ENCODE peak calls at places on chromosomes 2 and 18, in eight cellular contexts. P is iPS-NIHi11, R is neuronal stem cell, F is H54, L is H4, K is GF-D8, B is cardiac muscle cell, S is skeletal muscle cell. G is an unnamed sample.

GRCh38 chr2:25159947-25160346 is 8.4 kb downstream of the POMC start:
- DNase-seq in S (no peak), B (peak; percentile 42), L (no peak), P (peak; percentile 79), R (no peak), F (peak; percentile 34), K (no peak), G (no peak)

GRCh38 chr2:24105816-24106215 is 17.3 kb downstream of the PFN4 start:
- DNase-seq in L (no peak), P (no peak), S (no peak), R (no peak), F (no peak), K (no peak), B (peak; percentile 45), G (no peak)

GRCh38 chr2:218327451-218327850 is 29.2 kb upstream of the CATIP start:
- DNase-seq in F (no peak), L (no peak), K (peak; percentile 41), P (no peak), B (no peak), R (no peak), S (no peak), G (no peak)

GRCh38 chr2:175167076-175167791 is 769 bp downstream of the ATF2 start:
- DNase-seq in L (no peak), P (peak; percentile 47), R (no peak), K (no peak), F (no peak), B (peak; percentile 55), S (no peak), G (no peak)

GRCh38 chr18:43049021-43049420 is 66.5 kb downstream of the RIT2 start:
- DNase-seq in B (peak; percentile 92), F (no peak), L (peak; percentile 25), P (no peak), R (no peak), K (no peak), S (peak; percentile 89), G (no peak)

GRCh38 chr2:170196962-170197361 is 19.0 kb downstream of the MYO3B start:
- DNase-seq in S (no peak), P (no peak), L (no peak), B (no peak), F (no peak), R (no peak), K (no peak), G (no peak)

GRCh38 chr2:98348066-98348561 is 1.9 kb downstream of the CNGA3 start:
- DNase-seq in F (no peak), R (peak; percentile 30), K (no peak), S (no peak), L (no peak), B (no peak), P (peak; percentile 60), G (no peak)

GRCh38 chr2:50575232-50575631 is 456.7 kb downstream of the NRXN1 start:
- DNase-seq in F (no peak), S (no peak), L (no peak), P (peak; percentile 33), B (no peak), K (no peak), R (no peak), G (no peak)

GRCh38 chr2:33146112-33146511 is 199.4 kb downstream of the LTBP1 start:
- DNase-seq in S (no peak), B (peak; percentile 30), F (no peak), L (no peak), R (no peak), K (no peak), P (no peak), G (no peak)

GRCh38 chr2:29660216-29660615 is 261.2 kb downstream of the ALK start:
- DNase-seq in L (no peak), F (no peak), B (no peak), K (no peak), P (no peak), R (no peak), S (no peak), G (no peak)

GRCh38 chr18:37668971-37669747 is 103.6 kb upstream of the CELF4 start:
- DNase-seq in K (no peak), R (peak; percentile 43), S (no peak), F (no peak), B (peak; percentile 37), L (peak; percentile 23), P (peak; percentile 45), G (no peak)

GRCh38 chr2:85680707-85681353 is 12.8 kb upstream of the SFTPB start:
- DNase-seq in F (no peak), B (no peak), K (no peak), R (no peak), S (no peak), L (no peak), P (no peak), G (no peak)

GRCh38 chr2:216385478-216385877 is 13.2 kb upstream of the MARCHF4 start:
- DNase-seq in P (no peak), S (no peak), L (no peak), R (no peak), B (no peak), F (no peak), K (no peak), G (no peak)

GRCh38 chr2:105809723-105810122 is 65.0 kb downstream of the NCK2 start:
- DNase-seq in L (no peak), F (no peak), B (no peak), K (no peak), P (no peak), S (no peak), R (no peak), G (no peak)

GRCh38 chr2:45241061-45241561 is 231.9 kb upstream of the SIX2 start:
- DNase-seq in F (no peak), B (peak; percentile 52), R (no peak), S (peak; percentile 18), P (no peak), K (no peak), L (no peak), G (no peak)

GRCh38 chr2:148282201-148282600 is 261.3 kb downstream of the MBD5 start:
- DNase-seq in F (no peak), R (no peak), K (no peak), P (no peak), B (peak; percentile 33), S (no peak), L (no peak), G (no peak)

GRCh38 chr2:45696708-45697107 is 45.2 kb downstream of the PRKCE start:
- DNase-seq in S (no peak), B (no peak), R (no peak), L (no peak), K (no peak), P (no peak), F (no peak), G (no peak)

GRCh38 chr2:8541636-8542035 is 140.2 kb upstream of the ID2 start:
- DNase-seq in R (no peak), L (no peak), F (no peak), K (no peak), S (no peak), B (no peak), P (no peak), G (no peak)

GRCh38 chr2:92072461-92073035 is 2798.7 kb upstream of the TEKT4 start:
- DNase-seq in P (peak; percentile 0), F (no peak), R (no peak), K (no peak), S (no peak), B (no peak), L (no peak), G (no peak)

GRCh38 chr2:186561467-186562208 is 28.2 kb upstream of the ITGAV start:
- DNase-seq in B (peak; percentile 5), P (no peak), R (no peak), K (no peak), S (no peak), F (no peak), L (no peak), G (no peak)

GRCh38 chr2:238645095-238645494 is 202.8 kb upstream of the TWIST2 start:
- DNase-seq in K (no peak), L (no peak), F (no peak), P (no peak), B (no peak), S (no peak), R (no peak), G (no peak)

GRCh38 chr2:240425697-240426096 is 9.8 kb upstream of the GPC1 start:
- DNase-seq in L (no peak), P (no peak), S (no peak), R (no peak), K (no peak), F (no peak), B (no peak), G (no peak)

GRCh38 chr2:25400576-25401241 is 59.0 kb upstream of the DNMT3A start:
- DNase-seq in P (no peak), R (no peak), K (no peak), F (no peak), B (no peak), S (no peak), L (no peak), G (no peak)

GRCh38 chr2:51290725-51291124 is 258.8 kb upstream of the NRXN1 start:
- DNase-seq in K (no peak), S (no peak), P (no peak), F (no peak), R (no peak), L (no peak), B (peak; percentile 1), G (peak; percentile 10)

GRCh38 chr2:16643099-16643498 is 22.5 kb downstream of the CYRIA start:
- DNase-seq in K (no peak), S (no peak), B (no peak), L (no peak), F (no peak), R (no peak), P (no peak), G (no peak)

GRCh38 chr18:3463052-3463451 is 13.1 kb downstream of the TGIF1 start:
- DNase-seq in R (no peak), F (no peak), S (no peak), K (no peak), P (no peak), L (no peak), B (no peak), G (no peak)

GRCh38 chr2:149383340-149383739 is 53.0 kb downstream of the LYPD6 start:
- DNase-seq in K (no peak), L (no peak), R (no peak), S (peak; percentile 25), P (no peak), B (no peak), F (no peak), G (peak; percentile 51)

GRCh38 chr2:135962401-135963138 is 22.9 kb downstream of the DARS1 start:
- DNase-seq in S (no peak), B (no peak), F (no peak), P (no peak), L (no peak), K (no peak), R (peak; percentile 11), G (no peak)

GRCh38 chr2:222398446-222398885 is 25.9 kb upstream of the SGPP2 start:
- DNase-seq in L (peak; percentile 14), P (no peak), B (peak; percentile 9), S (no peak), K (no peak), R (no peak), F (no peak), G (no peak)

GRCh38 chr2:139354518-139354917 is 574.3 kb upstream of the NXPH2 start:
- DNase-seq in K (no peak), L (no peak), B (no peak), F (no peak), S (no peak), P (no peak), R (no peak), G (no peak)

G was measured in AG04450.